ENCODE peak calls at places on chromosomes 1 and 21, in five cellular contexts. D is tibial nerve, V is heart right ventricle, T is ovary, I is H9. B is an unnamed sample.

GRCh38 chr1:60970081-60970509 is 112.3 kb upstream of the NFIA start:
- DNase-seq in V (no peak), T (no peak), D (no peak), I (no peak), B (no peak)

GRCh38 chr1:89525169-89525855 is 683 bp downstream of the LRRC8B start:
- DNase-seq in T (no peak), I (no peak), V (peak), D (peak), B (peak)

GRCh38 chr1:111754964-111755320 is 759 bp upstream of the DDX20 start:
- DNase-seq in I (no peak), V (peak), T (peak), D (peak), B (peak)

GRCh38 chr21:42819861-42820512 is 59.4 kb downstream of the WDR4 start:
- DNase-seq in D (no peak), T (no peak), V (no peak), I (no peak), B (no peak)

GRCh38 chr1:113246929-113247328 is 143.4 kb upstream of the MAGI3 start:
- DNase-seq in I (no peak), T (no peak), D (no peak), V (no peak), B (no peak)

GRCh38 chr1:3003941-3004270 is 17.4 kb upstream of the ACTRT2 start:
- DNase-seq in T (no peak), D (no peak), I (no peak), V (no peak), B (peak)

GRCh38 chr1:16180291-16180824 is 24.5 kb upstream of the EPHA2 start:
- DNase-seq in T (no peak), D (no peak), I (no peak), V (no peak), B (no peak)

GRCh38 chr1:26064591-26064990 is 2.8 kb downstream of the TRIM63 start:
- DNase-seq in D (no peak), I (no peak), T (no peak), V (no peak), B (no peak)

GRCh38 chr21:36776981-36777617 is 78.2 kb downstream of the SIM2 start:
- DNase-seq in V (no peak), T (no peak), D (no peak), I (no peak), B (no peak)

GRCh38 chr21:35616090-35616489 is 444.2 kb downstream of the SETD4 start:
- DNase-seq in I (no peak), D (peak), V (no peak), T (no peak), B (no peak)

GRCh38 chr1:93437976-93438605 is 9.8 kb upstream of the FNBP1L start:
- DNase-seq in V (no peak), D (no peak), T (no peak), I (no peak), B (no peak)

GRCh38 chr1:86616871-86617270 is 70.0 kb downstream of the CLCA4 start:
- DNase-seq in D (no peak), V (no peak), T (no peak), I (no peak), B (no peak)

GRCh38 chr1:43205671-43206070 is 33.5 kb downstream of the CFAP57 start:
- DNase-seq in I (no peak), V (no peak), T (no peak), D (no peak), B (no peak)

GRCh38 chr1:33876970-33877680 is 13.2 kb downstream of the HMGB4 start:
- DNase-seq in V (peak), I (no peak), D (no peak), T (no peak), B (no peak)

GRCh38 chr21:35395728-35396127 is 346.6 kb upstream of the RUNX1 start:
- DNase-seq in D (no peak), I (no peak), T (no peak), V (no peak), B (no peak)

GRCh38 chr1:229111703-229112319 is 159.1 kb upstream of the RAB4A start:
- DNase-seq in V (no peak), D (no peak), I (no peak), T (no peak), B (no peak)

GRCh38 chr1:183023601-183024351 is 556 bp downstream of the LAMC1 start:
- DNase-seq in D (peak), T (peak), V (peak), I (peak), B (peak)

GRCh38 chr1:41274827-41275519 is 32.9 kb upstream of the SCMH1 start:
- DNase-seq in T (no peak), I (no peak), D (no peak), V (no peak), B (no peak)

GRCh38 chr1:58391056-58391455 is 155.5 kb downstream of the OMA1 start:
- DNase-seq in T (no peak), V (peak), D (no peak), I (no peak), B (no peak)

GRCh38 chr1:219350621-219351020 is 176.9 kb downstream of the LYPLAL1 start:
- DNase-seq in I (no peak), V (no peak), D (no peak), T (no peak), B (no peak)

GRCh38 chr1:170732262-170732595 is 68.3 kb downstream of the PRRX1 start:
- DNase-seq in T (no peak), V (peak), I (no peak), D (no peak), B (no peak)

GRCh38 chr21:24436236-24436635 is 1171.0 kb downstream of the MRPL39 start:
- DNase-seq in D (no peak), I (no peak), V (no peak), T (no peak), B (peak)

GRCh38 chr1:77594366-77595112 is 87.9 kb downstream of the ZZZ3 start:
- DNase-seq in V (no peak), D (no peak), I (no peak), T (no peak), B (no peak)

GRCh38 chr21:26800455-26801454 is 44.5 kb downstream of the ADAMTS1 start:
- DNase-seq in V (peak), T (peak), I (no peak), D (peak), B (no peak)

GRCh38 chr1:218642033-218642954 is 297.2 kb downstream of the TGFB2 start:
- DNase-seq in D (no peak), V (no peak), T (no peak), I (no peak), B (no peak)

GRCh38 chr1:234062166-234062565 is 157.7 kb downstream of the SLC35F3 start:
- DNase-seq in I (no peak), V (no peak), D (no peak), T (no peak), B (no peak)

GRCh38 chr1:37112427-37112826 is 78.1 kb upstream of the GRIK3 start:
- DNase-seq in V (no peak), D (no peak), I (no peak), T (no peak), B (no peak)

GRCh38 chr1:155717041-155717440 is 28.1 kb downstream of the DAP3 start:
- DNase-seq in V (no peak), D (no peak), T (no peak), I (no peak), B (no peak)

GRCh38 chr1:80542231-80542630 is 1258.5 kb upstream of the ADGRL2 start:
- DNase-seq in T (no peak), D (no peak), V (no peak), I (no peak), B (no peak)

GRCh38 chr1:208221291-208221622 is 22.9 kb downstream of the PLXNA2 start:
- DNase-seq in V (no peak), T (no peak), I (no peak), D (no peak), B (no peak)

GRCh38 chr1:160767417-160768294 is 28.3 kb upstream of the LY9 start:
- DNase-seq in T (no peak), I (no peak), V (no peak), D (no peak), B (no peak)

GRCh38 chr1:24861821-24862727 is 68.0 kb downstream of the RUNX3 start:
- DNase-seq in D (no peak), T (no peak), I (no peak), V (no peak), B (peak)

DNA sequence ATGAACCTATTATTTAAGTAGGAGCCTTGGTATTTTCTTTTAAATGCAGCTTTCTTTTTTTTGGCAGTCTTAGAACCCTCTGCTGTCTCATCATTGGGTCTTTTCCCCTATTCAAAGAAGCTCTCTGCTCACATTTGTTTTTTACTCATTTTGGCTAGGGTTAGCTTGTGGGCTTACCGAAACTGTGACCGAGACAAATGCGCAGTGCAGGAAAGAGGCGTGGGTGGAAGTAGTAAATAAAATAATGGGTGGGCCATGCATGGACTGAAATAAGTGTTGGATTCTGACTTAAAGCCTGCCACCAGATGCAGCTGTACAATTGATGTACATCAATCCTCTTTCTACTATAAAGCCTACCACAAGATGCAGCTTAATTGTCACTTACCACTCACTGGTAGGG is 14.7 kb downstream of the XPR1 start:
- DNase-seq in D (no peak), T (no peak), V (no peak), I (no peak), B (no peak)
- H3K27ac ChIP-seq in D (no peak), T (no peak), V (no peak), I (no peak), B (no peak)

DNA sequence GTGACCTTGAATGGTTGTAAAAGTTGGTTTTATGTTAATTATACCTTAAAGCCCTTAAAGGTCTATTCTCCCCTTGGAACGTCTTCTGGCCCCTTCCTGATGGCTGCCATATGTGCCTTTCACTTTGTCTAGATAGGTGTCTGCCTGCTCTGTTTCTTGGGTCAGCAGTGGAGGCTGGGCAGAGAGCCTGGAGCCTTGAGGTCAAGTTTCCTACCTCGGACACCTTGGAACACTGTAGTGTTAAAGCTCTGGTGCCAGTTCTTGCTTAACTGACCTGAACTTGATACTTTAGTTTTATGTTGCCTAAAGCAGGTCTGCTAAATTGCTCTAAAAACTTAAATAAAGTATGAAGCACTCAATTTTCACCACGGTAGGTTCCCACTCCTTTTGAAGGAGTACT is 86.5 kb downstream of the CDC14A start:
- DNase-seq in T (no peak), I (no peak), V (no peak), D (no peak), B (no peak)
- H3K27ac ChIP-seq in T (no peak), I (no peak), V (peak), D (no peak), B (peak)

DNA sequence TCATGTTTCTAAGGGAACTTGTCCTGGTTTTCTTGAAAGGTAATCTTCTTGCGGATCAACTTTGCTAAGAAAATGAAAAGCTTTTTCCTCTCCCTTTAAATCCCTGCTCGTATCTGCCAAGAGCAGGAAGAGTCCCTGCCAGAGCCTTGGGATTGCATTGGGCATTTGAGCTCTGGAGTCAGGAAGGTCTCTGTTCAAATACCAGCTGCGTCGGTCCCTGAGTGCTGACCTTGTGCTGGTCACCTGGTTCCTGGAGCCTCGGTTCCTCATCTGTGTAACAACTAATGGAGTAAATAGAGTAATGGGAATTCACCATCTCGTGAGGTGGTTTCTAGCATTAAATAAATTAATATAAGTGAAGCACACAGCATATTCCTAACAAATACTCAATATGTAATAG is 274.6 kb upstream of the TMEM51 start:
- DNase-seq in V (no peak), D (no peak), T (no peak), I (no peak), B (no peak)
- H3K27ac ChIP-seq in V (no peak), D (no peak), T (no peak), I (no peak), B (no peak)

DNA sequence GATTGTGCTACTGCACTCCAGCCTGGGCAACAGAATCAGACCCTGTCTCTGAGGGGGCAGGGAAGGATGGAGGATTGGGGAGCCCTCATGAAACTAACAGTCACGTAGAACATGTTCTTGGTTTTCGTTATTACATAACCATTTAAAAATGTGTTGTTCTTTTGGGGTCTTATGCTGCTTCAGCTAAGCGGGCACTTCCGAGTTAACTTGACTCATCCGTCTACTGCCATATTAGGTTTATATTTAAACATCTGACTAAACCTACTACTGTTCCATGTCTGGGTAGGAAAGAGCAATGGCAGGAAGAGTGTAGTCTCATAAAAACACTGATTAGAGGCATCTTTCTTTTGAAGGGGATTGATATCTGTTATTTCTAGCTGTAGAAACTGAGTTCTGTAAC is 59.5 kb upstream of the BMP8A start:
- DNase-seq in I (no peak), D (no peak), V (no peak), T (no peak), B (no peak)
- H3K27ac ChIP-seq in I (no peak), D (no peak), V (no peak), T (no peak), B (peak)

DNA sequence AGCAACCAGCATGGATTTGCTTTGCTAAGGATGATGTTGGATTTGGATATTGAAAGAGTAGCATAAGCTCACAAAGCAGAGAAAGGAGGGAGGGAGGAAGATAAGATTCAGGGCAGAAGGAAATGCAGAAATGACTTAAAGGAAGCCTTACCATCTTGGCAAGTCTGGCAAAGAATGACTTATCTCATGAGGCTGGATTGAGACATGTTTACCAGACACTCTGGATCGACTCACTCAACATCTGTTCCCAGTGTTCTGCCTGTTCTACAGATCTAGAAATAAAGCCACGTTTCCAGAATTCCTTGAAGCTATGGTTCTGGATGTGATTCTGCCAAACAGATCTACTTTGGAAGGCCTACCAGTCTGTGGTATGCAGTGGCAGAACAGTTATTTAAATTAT is 38.8 kb upstream of the CTBS start:
- DNase-seq in V (no peak), I (no peak), T (no peak), D (no peak), B (no peak)
- H3K27ac ChIP-seq in V (no peak), I (no peak), T (no peak), D (no peak), B (no peak)

DNA sequence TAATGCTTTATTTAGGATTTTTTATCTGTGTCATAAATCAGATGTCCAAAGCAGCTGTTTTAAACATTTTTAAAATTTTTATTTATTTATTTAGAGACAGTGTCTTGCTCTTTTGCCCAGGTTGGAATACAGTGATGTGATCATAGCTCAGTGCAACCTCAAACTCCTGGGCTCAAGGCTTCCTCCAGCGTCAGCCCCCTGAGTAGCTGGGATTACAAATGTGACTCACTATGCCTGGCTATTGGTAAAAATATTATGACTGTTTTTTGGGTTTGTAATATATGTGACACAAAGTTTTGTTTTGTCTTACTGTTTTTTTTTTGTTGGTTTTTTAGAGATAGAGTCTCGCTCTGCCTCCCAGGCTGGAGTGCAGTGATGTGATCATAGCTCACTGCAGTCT is 11.8 kb downstream of the ZBED6 start:
- DNase-seq in D (no peak), V (no peak), I (no peak), T (no peak), B (no peak)
- H3K27ac ChIP-seq in D (no peak), V (no peak), I (no peak), T (no peak), B (no peak)